ENCODE peak calls at places on chromosomes 13 and 19, in ten cellular contexts. R is hepatocyte, W is PC-3, I is PC-9, B is HCT116, E is GM23248, D is SK-N-SH, C is OCI-LY7, K is GM23338, S is MM.1S. Q is an unnamed sample. For H3K9me2, the result is how much of the 10 kb centered on the place peaks cover.

GRCh38 chr19:13781547-13781946 is 7.3 kb downstream of the C19orf53 start:
- DNase-seq in I (peak), B (peak), S (no peak), E (peak), C (no peak), W (peak), K (peak), D (peak), R (peak), Q (no peak)

GRCh38 chr19:5983367-5983955 is 5.5 kb upstream of the RANBP3 start:
- DNase-seq in I (no peak), W (no peak), S (no peak), C (no peak), R (no peak), K (no peak), D (no peak), E (peak), B (no peak), Q (no peak)

GRCh38 chr13:34416833-34417425 is 525.1 kb upstream of the NBEA start:
- DNase-seq in E (peak), B (no peak), S (no peak), C (no peak), D (no peak), R (no peak), K (peak), I (no peak), W (peak), Q (no peak)

GRCh38 chr13:99151516-99151915 is 49.1 kb upstream of the UBAC2 start:
- DNase-seq in C (no peak), K (no peak), S (peak), I (peak), E (peak), W (peak), D (no peak), R (peak), B (peak), Q (no peak)

GRCh38 chr13:32023698-32024097 is 7.9 kb upstream of the FRY start:
- DNase-seq in W (peak), R (no peak), C (no peak), D (no peak), S (no peak), K (no peak), B (no peak), I (no peak), E (peak), Q (no peak)

GRCh38 chr19:47545061-47545948 is 27.6 kb downstream of the ZNF541 start:
- DNase-seq in W (no peak), I (no peak), B (no peak), K (peak), R (no peak), E (no peak), C (no peak), S (no peak), D (no peak), Q (no peak)

GRCh38 chr13:79869326-79869725 is 388.4 kb downstream of the NDFIP2 start:
- DNase-seq in E (no peak), R (peak), C (no peak), K (peak), S (no peak), D (no peak), W (peak), B (no peak), I (peak), Q (no peak)

GRCh38 chr13:95281258-95281602 is 20.0 kb downstream of the ABCC4 start:
- DNase-seq in E (no peak), W (no peak), B (no peak), K (no peak), S (no peak), C (no peak), R (no peak), I (no peak), D (no peak), Q (peak)

GRCh38 chr19:35031072-35031881 is 1.0 kb downstream of the SCN1B start:
- DNase-seq in R (no peak), B (no peak), S (no peak), K (peak), D (no peak), E (peak), W (peak), I (peak), C (no peak), Q (no peak)

GRCh38 chr19:41309225-41310030 is 544 bp upstream of the CCDC97 start:
- DNase-seq in D (no peak), I (peak), W (peak), K (no peak), C (no peak), R (no peak), B (no peak), E (peak), S (no peak), Q (peak)

GRCh38 chr19:30236006-30236405 is 136.2 kb upstream of the ZNF536 start:
- DNase-seq in B (no peak), K (peak), W (no peak), I (no peak), D (peak), E (no peak), R (no peak), S (no peak), C (no peak), Q (no peak)

GRCh38 chr19:40597329-40597838 is 3.8 kb upstream of the LTBP4 start:
- DNase-seq in R (no peak), C (no peak), D (no peak), E (no peak), K (no peak), I (no peak), S (no peak), B (no peak), W (no peak), Q (no peak)

GRCh38 chr13:59776924-59777690 is 386.6 kb downstream of the DIAPH3 start:
- DNase-seq in I (no peak), E (peak), C (no peak), K (no peak), S (no peak), W (peak), B (no peak), D (no peak), R (no peak), Q (no peak)

GRCh38 chr13:39196957-39197644 is 158.8 kb downstream of the NHLRC3 start:
- DNase-seq in R (no peak), I (no peak), S (no peak), B (no peak), W (peak), K (no peak), D (no peak), C (no peak), E (no peak), Q (no peak)

GRCh38 chr13:74082741-74083160 is 51.5 kb downstream of the KLF12 start:
- DNase-seq in K (no peak), W (no peak), R (peak), B (no peak), E (no peak), C (no peak), I (no peak), S (no peak), D (no peak), Q (no peak)

GRCh38 chr19:32177686-32178085 is 167.7 kb upstream of the ZNF507 start:
- DNase-seq in R (no peak), D (no peak), B (no peak), W (no peak), K (no peak), C (no peak), I (no peak), E (no peak), S (no peak), Q (no peak)

GRCh38 chr13:81957121-81957520 is 1616.2 kb upstream of the SPRY2 start:
- DNase-seq in W (no peak), D (no peak), I (no peak), E (no peak), C (no peak), R (no peak), K (peak), S (no peak), B (no peak), Q (no peak)

GRCh38 chr19:35833972-35834371 is 18.3 kb downstream of the NPHS1 start:
- DNase-seq in I (no peak), E (no peak), C (no peak), B (no peak), K (no peak), D (no peak), W (no peak), S (no peak), R (no peak), Q (no peak)

GRCh38 chr13:113519556-113519955 is 29.0 kb upstream of the DCUN1D2 start:
- DNase-seq in I (no peak), R (no peak), B (no peak), D (no peak), S (no peak), K (no peak), W (no peak), C (no peak), E (no peak), Q (no peak)

GRCh38 chr19:11378319-11379189 is 4.1 kb downstream of the SWSAP1 start:
- DNase-seq in I (peak), C (peak), E (peak), S (no peak), D (peak), R (peak), W (peak), B (no peak), K (peak), Q (peak)

GRCh38 chr19:21084343-21084742 is 2.3 kb downstream of the ZNF714 start:
- DNase-seq in C (no peak), I (no peak), B (no peak), R (peak), S (no peak), D (no peak), K (no peak), E (peak), W (no peak), Q (no peak)

GRCh38 chr19:34577531-34578101 is 96.1 kb downstream of the WTIP start:
- DNase-seq in C (no peak), B (no peak), W (no peak), E (peak), I (no peak), S (no peak), R (no peak), D (peak), K (peak), Q (no peak)

GRCh38 chr13:112032186-112032835 is 34.6 kb upstream of the SOX1 start:
- DNase-seq in S (no peak), C (no peak), R (no peak), I (no peak), D (no peak), W (peak), E (peak), K (no peak), B (no peak), Q (no peak)

GRCh38 chr19:35549174-35549788 is 3.9 kb downstream of the TMEM147 start:
- DNase-seq in I (peak), W (peak), B (peak), E (peak), K (peak), C (peak), D (peak), S (peak), R (peak), Q (peak)

GRCh38 chr19:19134687-19135158 is 3.6 kb downstream of the TMEM161A start:
- DNase-seq in D (peak), S (peak), C (peak), I (no peak), K (peak), R (peak), W (no peak), B (no peak), E (no peak), Q (no peak)

GRCh38 chr19:372306-372890 is 27.8 kb upstream of the MIER2 start:
- DNase-seq in I (no peak), C (no peak), R (peak), K (no peak), S (no peak), D (peak), B (no peak), E (peak), W (no peak), Q (peak)

GRCh38 chr13:91621161-91621560 is 222.7 kb downstream of the GPC5 start:
- DNase-seq in C (no peak), K (no peak), B (no peak), I (no peak), S (no peak), R (no peak), D (no peak), W (no peak), E (no peak), Q (no peak)

GRCh38 chr13:28136916-28137315 is 1.4 kb upstream of the PAN3 start:
- DNase-seq in B (no peak), E (peak), W (peak), R (peak), C (peak), K (no peak), I (no peak), S (peak), D (no peak), Q (peak)

GRCh38 chr13:67740871-67741475 is 510.8 kb upstream of the PCDH9 start:
- DNase-seq in R (no peak), S (no peak), K (peak), W (no peak), C (no peak), I (no peak), D (no peak), E (no peak), B (no peak), Q (no peak)
- H3K9me2 ChIP-seq in R (under half), S (under half), K (under half), W (under half), C (under half), I (under half), D (under half), E (under half), B (under half), Q (under half)

DNA sequence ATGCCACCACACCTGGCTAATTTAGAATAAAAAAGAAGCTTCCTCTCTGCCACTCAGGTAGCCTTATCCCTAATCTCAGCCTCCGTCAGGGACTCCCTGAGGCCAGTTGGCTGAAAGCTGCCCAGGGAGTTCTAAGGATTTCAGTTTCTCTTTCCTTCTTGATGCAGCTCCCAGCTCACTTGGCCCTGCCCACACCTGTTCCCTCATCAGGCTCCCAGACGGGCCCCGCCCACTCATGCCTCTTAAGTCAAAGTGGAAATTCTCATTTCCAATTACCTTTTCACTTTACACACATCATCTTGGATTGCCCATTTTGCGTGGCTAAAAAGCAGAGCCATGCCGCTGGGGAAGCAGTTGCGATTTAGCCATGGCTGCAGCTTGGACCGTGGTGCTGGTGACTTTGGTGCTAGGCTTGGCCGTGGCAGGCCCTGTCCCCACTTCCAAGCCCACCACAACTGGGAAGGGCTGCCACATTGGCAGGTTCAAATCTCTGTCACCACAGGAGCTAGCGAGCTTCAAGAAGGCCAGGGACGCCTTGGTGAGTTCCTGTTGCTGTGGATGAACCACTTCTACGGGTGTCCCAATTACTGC is at the start of gene IFNL1:
- DNase-seq in B (no peak), D (no peak), I (peak), K (peak), E (no peak), S (peak), C (no peak), W (no peak), R (peak), Q (no peak)
- H3K9me2 ChIP-seq in B (under half), D (under half), I (under half), K (under half), E (under half), S (under half), C (under half), W (under half), R (under half), Q (under half)

GRCh38 chr13:76316998-76317527 is 569.1 kb downstream of the KCTD12 start:
- DNase-seq in K (no peak), C (no peak), D (no peak), S (no peak), B (no peak), E (no peak), R (no peak), I (no peak), W (no peak), Q (no peak)
- H3K9me2 ChIP-seq in K (under half), C (under half), D (under half), S (under half), B (under half), E (under half), R (under half), I (under half), W (under half), Q (under half)

GRCh38 chr19:16586477-16586871 is 14.3 kb upstream of the SLC35E1 start:
- DNase-seq in B (no peak), W (no peak), I (no peak), R (no peak), C (peak), D (no peak), E (no peak), S (peak), K (no peak), Q (no peak)

GRCh38 chr19:16582486-16583261 is 10.5 kb upstream of the SLC35E1 start:
- DNase-seq in D (peak), S (no peak), I (no peak), E (no peak), W (no peak), C (no peak), K (no peak), B (no peak), R (no peak), Q (no peak)

GRCh38 chr19:16587031-16588023 is 15.1 kb upstream of the SLC35E1 start:
- DNase-seq in I (no peak), W (no peak), S (peak), E (peak), R (no peak), D (no peak), C (peak), B (no peak), K (peak), Q (peak)

GRCh38 chr19:16585808-16586476 is 13.7 kb upstream of the SLC35E1 start:
- DNase-seq in K (no peak), D (no peak), R (no peak), C (peak), B (no peak), I (no peak), E (no peak), S (peak), W (no peak), Q (peak)

GRCh38 chr19:16584825-16585801 is 12.9 kb upstream of the SLC35E1 start:
- DNase-seq in B (no peak), E (peak), I (no peak), D (no peak), R (no peak), W (no peak), K (peak), C (peak), S (peak), Q (no peak)
- H3K9me2 ChIP-seq in B (under half), E (under half), I (under half), D (under half), R (under half), W (under half), K (under half), C (under half), S (under half), Q (under half)

DNA sequence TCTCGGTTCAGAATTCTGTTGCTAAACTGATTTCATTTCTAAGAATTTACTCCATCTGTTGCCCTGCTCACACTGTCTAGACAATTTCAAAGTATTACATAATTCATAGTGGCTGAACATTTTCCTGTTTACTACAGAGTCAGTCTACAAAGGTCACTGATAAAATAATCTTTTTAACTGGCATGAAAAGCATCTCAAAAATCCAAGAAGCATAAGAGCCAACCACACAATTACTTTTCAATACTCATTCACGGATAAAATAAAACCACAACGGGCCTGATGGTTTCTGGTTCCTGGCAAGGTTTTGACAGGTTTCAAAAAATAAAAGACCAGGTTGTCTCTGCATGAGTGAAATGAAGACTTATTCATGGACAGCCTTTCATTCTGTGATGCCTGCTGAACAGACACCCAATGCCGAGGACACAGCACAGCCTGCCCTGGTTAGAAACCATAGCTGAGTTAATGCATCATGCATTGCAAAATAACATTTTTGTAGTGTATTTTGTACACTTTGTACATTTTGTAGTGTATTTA is 88.6 kb upstream of the IRS2 start:
- DNase-seq in E (peak), D (no peak), B (no peak), K (no peak), S (no peak), R (peak), W (peak), I (peak), C (no peak), Q (no peak)
- H3K9me2 ChIP-seq in E (under half), D (under half), B (under half), K (under half), S (under half), R (under half), W (under half), I (under half), C (under half), Q (under half)

GRCh38 chr13:72932250-72932649 is 126.6 kb upstream of the KLF5 start:
- DNase-seq in S (no peak), B (no peak), D (no peak), E (no peak), I (no peak), K (no peak), W (no peak), R (no peak), C (no peak), Q (no peak)
- H3K9me2 ChIP-seq in S (under half), B (under half), D (under half), E (under half), I (under half), K (under half), W (under half), R (under half), C (under half), Q (under half)